ENCODE peak calls at places on chromosomes 5 and 9, in six cellular contexts. One of them, this sample, is unnamed.
A peak's percentile ranks its signal among the peaks of the same experiment; 100 is the strongest.

GRCh38 chr5:148843510-148844318 is 17.3 kb downstream of the ADRB2 start:
- DNase-seq in effector memory CD4-positive, alpha-beta T cell: no peak
- DNase-seq in left lung: no peak
- DNase-seq in mucosa of descending colon: no peak
- DNase-seq in right cardiac atrium: no peak
- DNase-seq in MM.1S: no peak
- DNase-seq in this sample: no peak

GRCh38 chr9:131038256-131039128 is 29.5 kb downstream of the LAMC3 start:
- DNase-seq in MM.1S: no peak
- DNase-seq in mucosa of descending colon: no peak
- DNase-seq in right cardiac atrium: no peak
- DNase-seq in left lung: peak; percentile 32
- DNase-seq in effector memory CD4-positive, alpha-beta T cell: no peak
- DNase-seq in this sample: no peak

GRCh38 chr9:77440057-77440456 is 208.1 kb downstream of the GNA14 start:
- DNase-seq in right cardiac atrium: peak; percentile 43
- DNase-seq in mucosa of descending colon: no peak
- DNase-seq in effector memory CD4-positive, alpha-beta T cell: no peak
- DNase-seq in MM.1S: no peak
- DNase-seq in left lung: no peak
- DNase-seq in this sample: no peak

GRCh38 chr5:123344819-123345426 is 78.3 kb downstream of the CEP120 start:
- DNase-seq in effector memory CD4-positive, alpha-beta T cell: no peak
- DNase-seq in right cardiac atrium: no peak
- DNase-seq in MM.1S: peak; percentile 37
- DNase-seq in mucosa of descending colon: no peak
- DNase-seq in left lung: no peak
- DNase-seq in this sample: peak; percentile 16

GRCh38 chr5:77892061-77893010 is 116.2 kb upstream of the TBCA start:
- DNase-seq in left lung: no peak
- DNase-seq in MM.1S: no peak
- DNase-seq in right cardiac atrium: no peak
- DNase-seq in effector memory CD4-positive, alpha-beta T cell: no peak
- DNase-seq in mucosa of descending colon: no peak
- DNase-seq in this sample: no peak

GRCh38 chr9:77025146-77025545 is 5.7 kb downstream of the FOXB2 start:
- DNase-seq in mucosa of descending colon: no peak
- DNase-seq in left lung: no peak
- DNase-seq in MM.1S: no peak
- DNase-seq in effector memory CD4-positive, alpha-beta T cell: no peak
- DNase-seq in right cardiac atrium: no peak
- DNase-seq in this sample: no peak

GRCh38 chr9:38008168-38009034 is 60.6 kb downstream of the SHB start:
- DNase-seq in effector memory CD4-positive, alpha-beta T cell: no peak
- DNase-seq in MM.1S: no peak
- DNase-seq in right cardiac atrium: peak; percentile 61
- DNase-seq in left lung: peak; percentile 90
- DNase-seq in mucosa of descending colon: no peak
- DNase-seq in this sample: no peak

GRCh38 chr5:53366245-53366644 is 114.2 kb upstream of the FST start:
- DNase-seq in mucosa of descending colon: no peak
- DNase-seq in effector memory CD4-positive, alpha-beta T cell: no peak
- DNase-seq in left lung: no peak
- DNase-seq in MM.1S: no peak
- DNase-seq in right cardiac atrium: no peak
- DNase-seq in this sample: no peak

GRCh38 chr9:109341561-109341960 is 20.7 kb upstream of the EPB41L4B start:
- DNase-seq in effector memory CD4-positive, alpha-beta T cell: no peak
- DNase-seq in mucosa of descending colon: no peak
- DNase-seq in MM.1S: no peak
- DNase-seq in right cardiac atrium: no peak
- DNase-seq in left lung: no peak
- DNase-seq in this sample: no peak

GRCh38 chr9:136283291-136284235 is 20.3 kb downstream of the CCDC187 start:
- DNase-seq in left lung: peak; percentile 93
- DNase-seq in mucosa of descending colon: peak; percentile 85
- DNase-seq in MM.1S: peak; percentile 68
- DNase-seq in right cardiac atrium: peak; percentile 77
- DNase-seq in effector memory CD4-positive, alpha-beta T cell: peak; percentile 41
- DNase-seq in this sample: peak; percentile 65

GRCh38 chr5:17123010-17123409 is 94.4 kb upstream of the BASP1 start:
- DNase-seq in MM.1S: no peak
- DNase-seq in effector memory CD4-positive, alpha-beta T cell: no peak
- DNase-seq in right cardiac atrium: no peak
- DNase-seq in mucosa of descending colon: no peak
- DNase-seq in left lung: no peak
- DNase-seq in this sample: no peak

GRCh38 chr9:5178126-5178805 is 7.2 kb downstream of the INSL6 start:
- DNase-seq in effector memory CD4-positive, alpha-beta T cell: no peak
- DNase-seq in mucosa of descending colon: no peak
- DNase-seq in right cardiac atrium: no peak
- DNase-seq in left lung: no peak
- DNase-seq in MM.1S: no peak
- DNase-seq in this sample: no peak

GRCh38 chr9:71885467-71885866 is 25.5 kb downstream of the ABHD17B start:
- DNase-seq in right cardiac atrium: no peak
- DNase-seq in MM.1S: no peak
- DNase-seq in effector memory CD4-positive, alpha-beta T cell: no peak
- DNase-seq in left lung: no peak
- DNase-seq in mucosa of descending colon: no peak
- DNase-seq in this sample: no peak

GRCh38 chr5:98309785-98310566 is 463.5 kb upstream of the RGMB start:
- DNase-seq in mucosa of descending colon: no peak
- DNase-seq in right cardiac atrium: no peak
- DNase-seq in MM.1S: no peak
- DNase-seq in effector memory CD4-positive, alpha-beta T cell: no peak
- DNase-seq in left lung: no peak
- DNase-seq in this sample: peak; percentile 33

GRCh38 chr5:124253421-124253820 is 493.0 kb downstream of the ZNF608 start:
- DNase-seq in left lung: no peak
- DNase-seq in right cardiac atrium: no peak
- DNase-seq in effector memory CD4-positive, alpha-beta T cell: no peak
- DNase-seq in mucosa of descending colon: no peak
- DNase-seq in MM.1S: no peak
- DNase-seq in this sample: no peak

GRCh38 chr5:145942202-145942601 is 5.8 kb downstream of the SH3RF2 start:
- DNase-seq in effector memory CD4-positive, alpha-beta T cell: no peak
- DNase-seq in mucosa of descending colon: no peak
- DNase-seq in MM.1S: peak; percentile 39
- DNase-seq in right cardiac atrium: no peak
- DNase-seq in left lung: no peak
- DNase-seq in this sample: no peak

GRCh38 chr9:84338792-84339191 is 1.8 kb downstream of the SLC28A3 start:
- DNase-seq in MM.1S: no peak
- DNase-seq in mucosa of descending colon: no peak
- DNase-seq in effector memory CD4-positive, alpha-beta T cell: no peak
- DNase-seq in right cardiac atrium: no peak
- DNase-seq in left lung: no peak
- DNase-seq in this sample: no peak

GRCh38 chr5:89346573-89346972 is 463.6 kb upstream of the MEF2C start:
- DNase-seq in effector memory CD4-positive, alpha-beta T cell: no peak
- DNase-seq in MM.1S: no peak
- DNase-seq in mucosa of descending colon: no peak
- DNase-seq in left lung: no peak
- DNase-seq in right cardiac atrium: no peak
- DNase-seq in this sample: no peak

GRCh38 chr5:83197326-83197725 is 120.0 kb downstream of the XRCC4 start:
- DNase-seq in left lung: no peak
- DNase-seq in effector memory CD4-positive, alpha-beta T cell: no peak
- DNase-seq in right cardiac atrium: no peak
- DNase-seq in mucosa of descending colon: no peak
- DNase-seq in MM.1S: no peak
- DNase-seq in this sample: no peak

GRCh38 chr9:96691326-96691725 is 36.2 kb upstream of the PRXL2C start:
- DNase-seq in MM.1S: no peak
- DNase-seq in mucosa of descending colon: no peak
- DNase-seq in effector memory CD4-positive, alpha-beta T cell: no peak
- DNase-seq in left lung: no peak
- DNase-seq in right cardiac atrium: no peak
- DNase-seq in this sample: no peak

GRCh38 chr9:3058409-3058808 is 214.5 kb upstream of the PUM3 start:
- DNase-seq in MM.1S: no peak
- DNase-seq in left lung: no peak
- DNase-seq in effector memory CD4-positive, alpha-beta T cell: no peak
- DNase-seq in right cardiac atrium: no peak
- DNase-seq in mucosa of descending colon: no peak
- DNase-seq in this sample: no peak

GRCh38 chr5:141965071-141965470 is 3.8 kb upstream of the RNF14 start:
- DNase-seq in right cardiac atrium: no peak
- DNase-seq in left lung: no peak
- DNase-seq in MM.1S: no peak
- DNase-seq in mucosa of descending colon: no peak
- DNase-seq in effector memory CD4-positive, alpha-beta T cell: no peak
- DNase-seq in this sample: no peak

GRCh38 chr5:134142806-134143205 is 28.3 kb downstream of the TCF7 start:
- DNase-seq in right cardiac atrium: no peak
- DNase-seq in left lung: no peak
- DNase-seq in effector memory CD4-positive, alpha-beta T cell: no peak
- DNase-seq in MM.1S: no peak
- DNase-seq in mucosa of descending colon: peak; percentile 13
- DNase-seq in this sample: no peak

GRCh38 chr5:1793966-1794895 is 5.4 kb downstream of the MRPL36 start:
- DNase-seq in effector memory CD4-positive, alpha-beta T cell: no peak
- DNase-seq in mucosa of descending colon: peak; percentile 41
- DNase-seq in right cardiac atrium: no peak
- DNase-seq in left lung: peak; percentile 74
- DNase-seq in MM.1S: peak; percentile 41
- DNase-seq in this sample: no peak

GRCh38 chr5:133489632-133490031 is 122.7 kb downstream of the FSTL4 start:
- DNase-seq in mucosa of descending colon: no peak
- DNase-seq in MM.1S: peak; percentile 74
- DNase-seq in right cardiac atrium: no peak
- DNase-seq in effector memory CD4-positive, alpha-beta T cell: no peak
- DNase-seq in left lung: no peak
- DNase-seq in this sample: no peak

GRCh38 chr5:142874537-142874936 is 104.4 kb downstream of the ARHGAP26 start:
- DNase-seq in effector memory CD4-positive, alpha-beta T cell: no peak
- DNase-seq in MM.1S: no peak
- DNase-seq in right cardiac atrium: peak; percentile 92
- DNase-seq in left lung: peak; percentile 89
- DNase-seq in mucosa of descending colon: peak; percentile 93
- DNase-seq in this sample: no peak

GRCh38 chr5:133423618-133424282 is 188.6 kb downstream of the FSTL4 start:
- DNase-seq in right cardiac atrium: peak; percentile 65
- DNase-seq in effector memory CD4-positive, alpha-beta T cell: peak; percentile 55
- DNase-seq in mucosa of descending colon: peak; percentile 77
- DNase-seq in left lung: peak; percentile 92
- DNase-seq in MM.1S: peak; percentile 48
- DNase-seq in this sample: peak; percentile 40

DNA sequence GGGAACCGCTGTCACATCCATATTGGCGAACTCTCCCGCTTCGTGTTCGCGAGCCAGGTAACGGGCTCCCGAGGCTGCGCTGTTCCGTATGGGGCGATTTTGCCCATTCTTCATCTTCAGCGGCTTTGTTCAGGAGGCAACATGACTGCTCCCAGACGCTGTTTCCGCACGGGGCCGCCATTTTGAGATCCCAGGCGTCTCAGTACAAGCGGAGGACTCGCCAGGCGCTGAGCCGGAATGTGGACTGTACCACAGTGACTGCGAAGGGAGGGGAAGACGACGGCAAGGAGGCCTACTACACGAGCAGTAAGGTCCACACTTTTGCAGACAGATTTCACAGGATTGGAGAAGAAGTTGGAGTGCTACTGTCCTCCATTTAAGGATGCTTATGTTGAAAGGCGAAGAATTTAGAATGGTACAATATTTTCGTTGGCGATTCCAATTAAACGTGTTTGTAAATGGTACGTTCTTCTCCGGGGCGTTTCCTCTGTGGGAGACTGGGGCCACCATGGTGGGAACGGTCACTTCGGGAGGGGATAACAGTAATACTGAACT is 41.6 kb upstream of the ZNF300 start:
- DNase-seq in effector memory CD4-positive, alpha-beta T cell: no peak
- DNase-seq in MM.1S: no peak
- DNase-seq in left lung: peak; percentile 82
- DNase-seq in right cardiac atrium: peak; percentile 90
- DNase-seq in mucosa of descending colon: peak; percentile 52
- DNase-seq in this sample: no peak
- H3K9me3 ChIP-seq in effector memory CD4-positive, alpha-beta T cell: no peaks in the 10 kb centered on the region
- H3K9me3 ChIP-seq in MM.1S: no peaks in the 10 kb centered on the region
- H3K9me3 ChIP-seq in left lung: no peaks in the 10 kb centered on the region
- H3K9me3 ChIP-seq in right cardiac atrium: peaks cover 7% of the 10 kb centered on the region
- H3K9me3 ChIP-seq in mucosa of descending colon: peaks cover 82% of the 10 kb centered on the region
- H3K9me3 ChIP-seq in this sample: peaks cover 47% of the 10 kb centered on the region

DNA sequence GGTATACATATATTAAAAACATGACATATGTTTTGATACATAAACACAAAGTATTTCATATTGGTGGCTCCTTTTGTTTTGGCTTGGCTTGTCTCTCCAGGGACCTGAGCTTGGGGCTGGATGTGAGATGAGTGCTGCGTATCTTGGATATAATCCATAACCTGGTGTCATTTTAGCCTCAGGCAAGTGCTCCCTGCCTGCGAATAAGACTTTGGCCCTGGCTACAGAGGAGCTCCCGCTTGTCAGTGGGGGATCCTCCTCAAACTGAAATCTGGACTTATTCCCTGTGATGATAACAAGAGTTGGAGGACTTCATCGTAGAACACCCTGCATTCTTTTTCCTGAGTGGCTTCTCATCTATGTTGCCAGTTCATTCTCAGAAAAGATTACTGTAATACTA is 341.7 kb upstream of the CLINT1 start:
- DNase-seq in MM.1S: no peak
- DNase-seq in effector memory CD4-positive, alpha-beta T cell: no peak
- DNase-seq in right cardiac atrium: no peak
- DNase-seq in mucosa of descending colon: no peak
- DNase-seq in left lung: no peak
- DNase-seq in this sample: no peak
- H3K9me3 ChIP-seq in MM.1S: no peaks in the 10 kb centered on the region
- H3K9me3 ChIP-seq in effector memory CD4-positive, alpha-beta T cell: no peaks in the 10 kb centered on the region
- H3K9me3 ChIP-seq in right cardiac atrium: no peaks in the 10 kb centered on the region
- H3K9me3 ChIP-seq in mucosa of descending colon: no peaks in the 10 kb centered on the region
- H3K9me3 ChIP-seq in left lung: no peaks in the 10 kb centered on the region
- H3K9me3 ChIP-seq in this sample: no peaks in the 10 kb centered on the region

DNA sequence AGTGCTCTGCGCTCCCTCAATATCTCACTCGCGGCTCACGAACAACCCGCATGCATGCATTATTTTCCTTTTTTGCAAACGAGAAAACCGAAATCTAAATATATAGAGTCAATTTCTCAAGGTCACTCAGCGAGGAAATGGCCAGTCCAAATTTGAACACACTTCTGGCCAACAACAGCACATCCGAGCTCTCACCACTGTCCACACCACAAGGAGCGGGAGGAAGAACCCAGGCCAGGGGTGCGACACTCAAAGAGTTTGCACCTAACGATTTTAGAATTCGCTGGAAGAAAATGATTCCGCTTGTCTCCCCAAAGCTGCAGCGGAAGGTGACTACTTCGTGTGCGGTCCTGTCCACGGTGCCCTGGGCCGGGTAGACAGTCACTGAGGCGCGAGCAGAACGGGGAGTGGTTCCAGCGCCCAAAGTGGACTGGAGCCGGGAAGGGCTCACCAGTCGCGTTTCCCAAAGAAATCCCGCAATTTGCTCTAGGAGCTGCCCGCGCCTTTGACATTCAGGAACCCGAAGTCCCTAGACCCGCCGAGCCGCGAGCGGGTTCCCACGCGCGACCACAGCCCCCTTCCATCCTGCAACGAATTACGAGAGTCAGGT is 1.1 kb upstream of the TLX3 start:
- DNase-seq in right cardiac atrium: no peak
- DNase-seq in effector memory CD4-positive, alpha-beta T cell: no peak
- DNase-seq in MM.1S: no peak
- DNase-seq in mucosa of descending colon: no peak
- DNase-seq in left lung: no peak
- DNase-seq in this sample: no peak
- H3K9me3 ChIP-seq in right cardiac atrium: no peaks in the 10 kb centered on the region
- H3K9me3 ChIP-seq in effector memory CD4-positive, alpha-beta T cell: no peaks in the 10 kb centered on the region
- H3K9me3 ChIP-seq in MM.1S: no peaks in the 10 kb centered on the region
- H3K9me3 ChIP-seq in mucosa of descending colon: no peaks in the 10 kb centered on the region
- H3K9me3 ChIP-seq in left lung: no peaks in the 10 kb centered on the region
- H3K9me3 ChIP-seq in this sample: no peaks in the 10 kb centered on the region

GRCh38 chr9:103816146-103816545 is 278.0 kb upstream of the SMC2 start:
- DNase-seq in right cardiac atrium: no peak
- DNase-seq in left lung: no peak
- DNase-seq in mucosa of descending colon: no peak
- DNase-seq in MM.1S: peak; percentile 79
- DNase-seq in effector memory CD4-positive, alpha-beta T cell: no peak
- DNase-seq in this sample: no peak
- H3K9me3 ChIP-seq in right cardiac atrium: no peaks in the 10 kb centered on the region
- H3K9me3 ChIP-seq in left lung: no peaks in the 10 kb centered on the region
- H3K9me3 ChIP-seq in mucosa of descending colon: no peaks in the 10 kb centered on the region
- H3K9me3 ChIP-seq in MM.1S: no peaks in the 10 kb centered on the region
- H3K9me3 ChIP-seq in effector memory CD4-positive, alpha-beta T cell: no peaks in the 10 kb centered on the region
- H3K9me3 ChIP-seq in this sample: peaks cover 3% of the 10 kb centered on the region